ENCODE peak calls at places on chromosomes 4 and X, in ten cellular contexts. F is sigmoid colon, J is GM12878, M is SK-N-MC, U is HCT116, A is endothelial cell of umbilical vein, B is spleen, E is HL-60, X is Panc1, G is breast epithelium. D is an unnamed sample.

GRCh38 chrX:69614896-69615295 is 1.0 kb upstream of the EDA start:
- DNase-seq in M (no peak), J (no peak), A (no peak), U (no peak), B (no peak), X (no peak), G (no peak), F (no peak), E (no peak), D (no peak)

GRCh38 chr4:125979868-125980412 is 665.2 kb downstream of the FAT4 start:
- DNase-seq in A (no peak), E (no peak), B (no peak), X (no peak), G (no peak), M (no peak), F (no peak), U (no peak), J (no peak), D (no peak)

GRCh38 chr4:188439641-188440311 is 300.5 kb downstream of the TRIML1 start:
- DNase-seq in G (no peak), X (no peak), J (no peak), F (no peak), E (no peak), B (no peak), A (no peak), M (no peak), U (no peak), D (peak; percentile 89)

GRCh38 chrX:155745792-155746191 is 133.0 kb upstream of the TMLHE start:
- DNase-seq in G (no peak), F (no peak), J (no peak), X (no peak), B (no peak), M (no peak), U (peak; percentile 12), A (peak; percentile 41), E (no peak), D (no peak)

GRCh38 chr4:56860781-56861180 is 39.3 kb upstream of the SPINK2 start:
- DNase-seq in A (no peak), F (no peak), G (no peak), M (no peak), J (no peak), E (no peak), X (no peak), B (no peak), U (no peak), D (no peak)

GRCh38 chr4:140995058-140995457 is 138.2 kb downstream of the RNF150 start:
- DNase-seq in B (no peak), E (no peak), M (no peak), F (peak; percentile 84), G (no peak), U (no peak), A (no peak), J (no peak), X (no peak), D (no peak)

GRCh38 chr4:29311231-29311630 is 1408.9 kb upstream of the PCDH7 start:
- DNase-seq in B (no peak), M (no peak), A (peak; percentile 80), F (no peak), G (no peak), U (no peak), X (no peak), E (no peak), J (no peak), D (no peak)

GRCh38 chr4:159451006-159451405 is 348.1 kb downstream of the RAPGEF2 start:
- DNase-seq in F (no peak), J (no peak), E (no peak), B (no peak), A (no peak), G (no peak), U (no peak), M (no peak), X (no peak), D (no peak)

GRCh38 chrX:131752493-131753198 is 208.8 kb downstream of the OR13H1 start:
- DNase-seq in E (peak; percentile 80), U (no peak), M (no peak), G (no peak), B (peak; percentile 84), J (peak; percentile 87), A (no peak), X (peak; percentile 81), F (peak; percentile 92), D (no peak)

GRCh38 chrX:64580605-64581004 is 185.4 kb upstream of the MTMR8 start:
- DNase-seq in G (no peak), X (no peak), B (no peak), M (no peak), A (no peak), U (no peak), F (no peak), J (no peak), E (no peak), D (no peak)

GRCh38 chr4:155604718-155605601 is 61.7 kb upstream of the GUCY1A1 start:
- DNase-seq in A (no peak), G (no peak), J (no peak), F (peak; percentile 84), U (no peak), X (no peak), M (no peak), B (no peak), E (no peak), D (no peak)

GRCh38 chrX:139158256-139158655 is 372.3 kb upstream of the F9 start:
- DNase-seq in G (no peak), U (no peak), E (no peak), X (no peak), M (no peak), J (no peak), F (no peak), A (no peak), B (no peak), D (no peak)

GRCh38 chr4:168188754-168189153 is 96.4 kb downstream of the ANXA10 start:
- DNase-seq in F (no peak), U (no peak), G (no peak), M (no peak), B (no peak), J (peak; percentile 36), A (no peak), X (no peak), E (no peak), D (no peak)

GRCh38 chr4:13368262-13368661 is 115.9 kb downstream of the RAB28 start:
- DNase-seq in X (no peak), E (no peak), F (no peak), G (no peak), M (no peak), J (no peak), U (no peak), B (no peak), A (no peak), D (no peak)
- TF ChIP-seq POLR2AphosphoS5 in X (no peak), E (no peak), F (no peak), G (no peak), M (no peak), J (no peak), U (no peak), B (no peak), A (no peak), D (no peak)

GRCh38 chrX:7146026-7146702 is 1.3 kb upstream of the STS start:
- DNase-seq in U (no peak), M (no peak), A (no peak), B (no peak), E (no peak), J (no peak), X (no peak), G (no peak), F (no peak), D (no peak)
- H3K4me3 ChIP-seq in U (no peak overlapping the region), M (no peak overlapping the region), A (no peak overlapping the region), B (no peak overlapping the region), E (no peak overlapping the region), J (peak overlapping the region; percentile 98), X (no peak overlapping the region), G (no peak overlapping the region), F (no peak overlapping the region), D (no peak overlapping the region)

DNA sequence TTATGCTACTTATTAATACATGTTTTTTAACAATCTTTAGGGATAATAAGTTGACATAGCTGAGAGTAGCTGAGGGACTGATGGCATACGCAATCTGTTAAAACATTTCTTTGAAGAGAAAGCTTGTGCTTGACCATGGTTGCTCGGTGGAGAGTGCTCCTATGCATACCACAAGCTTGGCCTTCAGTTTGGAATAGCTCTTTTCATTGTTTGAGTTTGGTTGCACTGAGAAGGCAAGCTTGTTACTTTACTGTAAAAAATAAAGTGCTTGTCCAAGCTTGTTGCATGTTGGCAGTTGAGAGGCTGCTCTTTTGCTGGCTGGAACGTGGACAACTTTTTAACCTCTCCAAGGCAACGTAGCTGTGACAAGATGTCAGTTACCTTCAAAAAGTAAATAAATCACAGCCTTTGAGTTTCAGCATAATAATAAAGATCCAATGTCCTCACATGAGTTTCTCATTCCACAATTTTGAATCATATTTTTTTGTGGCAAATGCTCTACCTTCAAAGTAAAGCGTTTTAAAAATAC is 196.1 kb upstream of the SPRY1 start:
- DNase-seq in J (no peak), A (no peak), U (no peak), B (no peak), X (no peak), M (no peak), G (no peak), F (no peak), E (no peak), D (no peak)
- TF ChIP-seq POLR2AphosphoS5 in J (no peak), A (no peak), U (no peak), B (no peak), X (no peak), M (no peak), G (no peak), F (no peak), E (no peak), D (no peak)

DNA sequence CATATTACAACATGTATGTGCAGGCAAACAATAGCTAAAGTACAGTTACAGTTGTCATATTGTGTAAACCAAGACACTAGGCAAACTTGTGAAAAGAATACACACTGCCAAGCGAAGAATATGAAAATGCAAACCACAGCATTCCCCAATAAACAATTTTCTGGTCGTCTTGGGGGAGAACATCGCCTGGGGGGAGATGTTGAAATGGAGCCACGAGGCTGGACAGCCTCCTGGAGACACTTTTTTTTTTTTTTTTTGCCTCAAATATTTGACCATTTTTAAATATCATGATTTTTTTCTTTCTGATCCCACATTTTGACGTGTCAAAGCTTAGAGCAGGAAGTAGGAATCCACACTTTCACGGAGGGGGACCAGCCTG is 51.7 kb upstream of the PDLIM3 start:
- DNase-seq in J (no peak), G (no peak), A (no peak), E (no peak), M (no peak), F (no peak), X (no peak), U (no peak), B (no peak), D (no peak)
- H3K4me3 ChIP-seq in J (no peak overlapping the region), G (peak overlapping the region; percentile 13), A (no peak overlapping the region), E (no peak overlapping the region), M (no peak overlapping the region), F (no peak overlapping the region), X (no peak overlapping the region), U (no peak overlapping the region), B (peak overlapping the region; percentile 5), D (peak overlapping the region; percentile 20)

GRCh38 chr4:110196206-110196870 is 2.1 kb downstream of the ELOVL6 start:
- DNase-seq in U (no peak), M (no peak), E (no peak), A (peak; percentile 55), F (peak; percentile 66), J (no peak), X (no peak), B (peak; percentile 90), G (no peak), D (no peak)
- TF ChIP-seq POLR2AphosphoS5 in U (peak; percentile 39), M (peak; percentile 39), E (no peak), A (peak; percentile 12), F (no peak), J (peak; percentile 61), X (no peak), B (peak; percentile 74), G (no peak), D (no peak)